ENCODE peak calls at places on chromosomes 13 and 19, in ten cellular contexts. M is endothelial cell of umbilical vein, B is HepG2, L is tibial nerve, Q is spleen, O is ovary, V is uterus, A is sigmoid colon, G is erythroblast, D is IMR-90. Y is an unnamed sample.

GRCh38 chr13:113121928-113122420 is 625 bp upstream of the F10 start:
- DNase-seq in M (no peak), B (no peak), L (no peak), Q (no peak), O (peak; percentile 49), V (no peak), A (no peak), G (no peak), D (no peak), Y (no peak)

GRCh38 chr19:47756953-47757608 is 11.7 kb downstream of the NOP53 start:
- DNase-seq in M (no peak), B (no peak), L (no peak), Q (no peak), O (no peak), V (no peak), A (no peak), G (no peak), D (no peak), Y (no peak)

GRCh38 chr13:26557393-26558073 is at the start of gene WASF3:
- DNase-seq in M (peak; percentile 95), B (peak; percentile 73), L (peak; percentile 79), Q (peak; percentile 91), O (peak; percentile 96), V (peak; percentile 93), A (peak; percentile 97), G (peak; percentile 88), D (peak; percentile 90), Y (peak; percentile 86)

GRCh38 chr19:47109541-47110375 is 3.8 kb downstream of the ZC3H4 start:
- DNase-seq in M (peak; percentile 89), B (no peak), L (no peak), Q (peak; percentile 78), O (no peak), V (peak; percentile 43), A (no peak), G (peak; percentile 86), D (peak; percentile 49), Y (no peak)

GRCh38 chr19:46347985-46348384 is 1.1 kb downstream of the PPP5C start:
- DNase-seq in M (no peak), B (no peak), L (no peak), Q (no peak), O (no peak), V (no peak), A (no peak), G (no peak), D (no peak), Y (no peak)

GRCh38 chr19:34589730-34590129 is 87.2 kb downstream of the SCGB2B2 start:
- DNase-seq in M (no peak), B (no peak), L (no peak), Q (no peak), O (no peak), V (no peak), A (no peak), G (no peak), D (no peak), Y (no peak)

GRCh38 chr19:10270180-10270615 is 722 bp upstream of the ICAM1 start:
- DNase-seq in M (no peak), B (no peak), L (peak; percentile 46), Q (peak; percentile 98), O (peak; percentile 46), V (peak; percentile 40), A (peak; percentile 83), G (peak; percentile 57), D (no peak), Y (no peak)

GRCh38 chr13:110311721-110312668 is 4.9 kb downstream of the COL4A2 start:
- DNase-seq in M (no peak), B (no peak), L (no peak), Q (no peak), O (no peak), V (no peak), A (peak; percentile 61), G (no peak), D (no peak), Y (no peak)

DNA sequence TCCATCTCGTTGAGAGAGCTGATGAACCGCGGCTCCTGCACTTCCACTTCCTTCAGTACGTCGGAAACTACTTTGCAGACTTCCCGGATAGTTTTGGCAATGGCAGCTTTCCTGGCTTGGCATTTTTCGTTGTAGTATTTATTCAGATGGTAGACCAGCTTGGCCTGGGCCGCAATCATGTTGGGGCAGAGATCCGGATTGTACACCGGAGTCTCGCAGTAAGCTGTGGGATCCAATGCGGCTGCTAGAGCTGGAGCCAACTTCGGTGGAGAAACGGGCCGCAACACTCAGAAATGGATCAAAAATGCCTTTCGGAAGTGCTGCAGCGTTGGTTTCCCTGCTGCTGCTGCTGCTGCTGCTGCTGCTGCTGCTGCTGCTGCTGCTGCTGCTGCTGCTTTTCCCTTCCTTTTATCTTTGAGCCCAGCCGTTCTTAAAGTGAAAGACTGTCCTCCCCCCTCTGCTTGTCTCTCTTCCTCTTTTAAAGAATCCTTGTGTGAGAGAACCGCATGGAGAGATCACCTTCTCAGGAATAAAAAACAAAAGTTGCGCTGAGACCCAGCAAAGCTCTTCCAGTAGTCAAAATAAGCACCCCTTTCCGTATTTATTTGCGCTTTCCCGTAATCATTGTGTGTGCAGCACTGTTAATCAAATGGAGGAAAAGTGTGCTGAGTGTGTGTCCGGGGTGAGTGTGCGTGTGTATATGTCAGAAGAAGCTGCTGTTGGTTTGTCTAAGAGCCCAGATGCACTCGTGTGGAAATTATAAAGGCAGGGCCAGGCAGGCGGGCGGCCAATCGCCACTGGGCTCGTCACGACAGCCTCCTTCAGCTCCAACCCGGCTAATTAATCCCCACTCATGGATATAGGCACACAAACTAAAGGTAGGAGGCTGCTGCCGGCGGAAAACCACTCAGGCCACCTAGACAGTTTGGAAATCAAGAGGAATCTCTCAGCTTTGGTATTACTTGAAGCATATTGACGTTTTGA is at the start of gene MAB21L1:
- DNase-seq in M (peak; percentile 24), B (no peak), L (peak; percentile 77), Q (peak; percentile 63), O (peak; percentile 27), V (no peak), A (peak; percentile 71), G (peak; percentile 24), D (peak; percentile 19), Y (peak; percentile 14)
- TF ChIP-seq POLR2A in M (no peak), B (no peak), L (peak; percentile 57), Q (no peak), O (no peak), V (no peak), A (no peak), G (no peak), D (no peak), Y (no peak)

GRCh38 chr19:11639602-11640471 is 42.6 kb downstream of the ZNF627 start:
- DNase-seq in M (peak; percentile 94), B (peak; percentile 93), L (peak; percentile 97), Q (peak; percentile 94), O (peak; percentile 95), V (peak; percentile 95), A (peak; percentile 96), G (peak; percentile 96), D (peak; percentile 85), Y (peak; percentile 91)
- TF ChIP-seq POLR2A in M (no peak), B (peak; percentile 46), L (no peak), Q (no peak), O (no peak), V (no peak), A (no peak), G (peak; percentile 74), D (no peak), Y (peak; percentile 58)

GRCh38 chr13:59203855-59204254 is 959.9 kb downstream of the DIAPH3 start:
- DNase-seq in M (peak; percentile 52), B (no peak), L (no peak), Q (no peak), O (no peak), V (no peak), A (no peak), G (no peak), D (no peak), Y (no peak)

GRCh38 chr13:59205501-59205900 is 958.2 kb downstream of the DIAPH3 start:
- DNase-seq in M (no peak), B (no peak), L (no peak), Q (no peak), O (no peak), V (no peak), A (no peak), G (no peak), D (no peak), Y (no peak)

GRCh38 chr13:59201836-59202235 is 961.9 kb downstream of the DIAPH3 start:
- DNase-seq in M (no peak), B (no peak), L (no peak), Q (no peak), O (no peak), V (no peak), A (no peak), G (no peak), D (no peak), Y (no peak)
- TF ChIP-seq POLR2A in M (no peak), B (no peak), L (no peak), Q (no peak), O (no peak), V (no peak), A (no peak), G (no peak), D (no peak), Y (no peak)

GRCh38 chr19:2047449-2048103 is 3.5 kb downstream of the MKNK2 start:
- DNase-seq in M (peak; percentile 83), B (no peak), L (no peak), Q (peak; percentile 79), O (peak; percentile 69), V (peak; percentile 68), A (peak; percentile 86), G (peak; percentile 63), D (no peak), Y (peak; percentile 75)

GRCh38 chr19:2050349-2050990 is 574 bp downstream of the MKNK2 start:
- DNase-seq in M (no peak), B (no peak), L (no peak), Q (no peak), O (no peak), V (no peak), A (no peak), G (peak; percentile 79), D (no peak), Y (no peak)

GRCh38 chr19:2048104-2048958 is 2.7 kb downstream of the MKNK2 start:
- DNase-seq in M (no peak), B (no peak), L (no peak), Q (peak; percentile 80), O (peak; percentile 56), V (no peak), A (peak; percentile 65), G (peak; percentile 81), D (no peak), Y (no peak)

GRCh38 chr19:2049741-2050348 is 1.2 kb downstream of the MKNK2 start:
- DNase-seq in M (peak; percentile 56), B (peak; percentile 75), L (peak; percentile 81), Q (peak; percentile 96), O (peak; percentile 85), V (peak; percentile 81), A (peak; percentile 95), G (peak; percentile 87), D (peak; percentile 61), Y (peak; percentile 77)

DNA sequence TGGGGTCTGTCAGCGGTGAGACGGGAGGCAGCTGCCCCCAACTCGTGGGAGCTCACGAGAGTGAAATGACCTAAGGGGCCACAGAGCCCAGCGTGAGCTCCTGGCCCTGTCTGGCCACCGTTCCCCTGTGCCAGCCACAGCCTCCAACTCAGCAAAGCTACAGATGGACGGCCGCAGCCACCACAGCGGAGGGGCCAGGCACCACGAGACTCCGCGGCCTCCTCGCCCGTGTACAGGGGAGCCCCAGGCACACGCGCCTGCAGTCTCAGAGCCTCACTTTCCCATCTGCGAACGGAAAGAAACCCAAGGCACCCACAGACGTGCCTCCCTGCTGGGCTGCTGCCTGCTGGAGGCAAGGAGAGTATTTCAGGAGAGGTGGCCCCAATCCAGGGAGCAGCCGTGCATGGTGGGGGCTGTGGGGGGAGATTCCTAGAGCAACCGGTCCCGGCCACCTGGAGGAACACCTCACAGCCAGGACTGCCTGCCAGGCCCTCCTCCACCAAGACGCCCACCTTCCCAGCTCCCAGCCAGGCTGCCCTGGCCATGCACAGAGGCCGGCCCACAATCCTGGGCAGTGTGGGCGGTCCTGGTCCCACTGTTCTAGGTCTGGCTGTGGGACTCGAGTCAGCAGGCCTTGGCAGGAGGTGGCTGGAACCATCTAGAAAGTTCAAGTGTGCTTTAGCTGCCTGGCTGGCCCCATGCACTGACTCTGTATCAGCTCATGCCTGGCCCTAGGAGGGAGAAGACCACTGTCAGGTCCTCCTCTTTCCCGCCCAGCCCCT is 1.9 kb downstream of the MKNK2 start:
- DNase-seq in M (no peak), B (no peak), L (no peak), Q (peak; percentile 86), O (peak; percentile 52), V (no peak), A (peak; percentile 81), G (peak; percentile 72), D (no peak), Y (no peak)
- TF ChIP-seq POLR2A in M (no peak), B (no peak), L (no peak), Q (no peak), O (no peak), V (no peak), A (no peak), G (no peak), D (no peak), Y (no peak)

Y was measured in H54.